ENCODE peak calls at places on chromosomes 5 and 9, in nine cellular contexts. W is B cell; J is fibroblast of pulmonary artery; I is osteocyte; Y is CD8-positive, alpha-beta T cell; X is GM10248; E is GM20000; L is IMR-90; H is fibroblast of the aortic adventitia. D is an unnamed sample.

GRCh38 chr5:151770383-151771258 is 1.1 kb upstream of the G3BP1 start:
- DNase-seq in J (peak), I (no peak), X (peak), H (peak), E (peak), Y (peak), W (peak), L (peak), D (no peak)

GRCh38 chr5:172452398-172453205 is 1.7 kb downstream of the SH3PXD2B start:
- DNase-seq in Y (no peak), X (no peak), L (peak), W (no peak), I (no peak), E (no peak), H (peak), J (peak), D (no peak)

GRCh38 chr9:136852664-136853595 is 784 bp downstream of the MAMDC4 start:
- DNase-seq in L (no peak), H (no peak), E (no peak), I (no peak), J (no peak), W (no peak), Y (no peak), X (no peak), D (no peak)

GRCh38 chr5:160180931-160181330 is 48.4 kb upstream of the FABP6 start:
- DNase-seq in Y (no peak), X (no peak), H (no peak), E (no peak), I (no peak), J (no peak), W (no peak), L (no peak), D (no peak)

GRCh38 chr9:137487454-137488329 is 28.6 kb upstream of the NSMF start:
- DNase-seq in L (no peak), Y (no peak), H (no peak), J (peak), E (no peak), I (no peak), W (peak), X (no peak), D (no peak)

GRCh38 chr5:34802834-34803563 is 36.0 kb upstream of the TTC23L start:
- DNase-seq in W (no peak), X (no peak), J (no peak), L (no peak), E (no peak), Y (no peak), I (no peak), H (no peak), D (no peak)

GRCh38 chr9:96087669-96088299 is 212.3 kb downstream of the ERCC6L2 start:
- DNase-seq in H (no peak), W (no peak), J (no peak), Y (no peak), I (no peak), X (no peak), L (no peak), E (no peak), D (no peak)

GRCh38 chr9:8703904-8704303 is 904.3 kb upstream of the DMAC1 start:
- DNase-seq in X (no peak), L (no peak), I (no peak), W (no peak), H (no peak), Y (no peak), J (no peak), E (no peak), D (no peak)

GRCh38 chr5:56670916-56671315 is 144.4 kb upstream of the MAP3K1 start:
- DNase-seq in E (no peak), X (no peak), J (no peak), L (peak), H (no peak), I (no peak), W (no peak), Y (no peak), D (no peak)

GRCh38 chr9:96616817-96617438 is 2.7 kb downstream of the CDC14B start:
- DNase-seq in X (no peak), I (no peak), L (no peak), Y (no peak), H (no peak), J (no peak), E (no peak), W (no peak), D (no peak)

GRCh38 chr5:95759634-95760033 is 28.5 kb downstream of the RHOBTB3 start:
- DNase-seq in H (peak), L (peak), W (no peak), Y (no peak), I (no peak), E (no peak), J (peak), X (no peak), D (no peak)

GRCh38 chr5:151082274-151082902 is 1.6 kb upstream of the TNIP1 start:
- DNase-seq in H (no peak), W (no peak), L (peak), I (no peak), X (no peak), Y (no peak), E (no peak), J (no peak), D (no peak)

DNA sequence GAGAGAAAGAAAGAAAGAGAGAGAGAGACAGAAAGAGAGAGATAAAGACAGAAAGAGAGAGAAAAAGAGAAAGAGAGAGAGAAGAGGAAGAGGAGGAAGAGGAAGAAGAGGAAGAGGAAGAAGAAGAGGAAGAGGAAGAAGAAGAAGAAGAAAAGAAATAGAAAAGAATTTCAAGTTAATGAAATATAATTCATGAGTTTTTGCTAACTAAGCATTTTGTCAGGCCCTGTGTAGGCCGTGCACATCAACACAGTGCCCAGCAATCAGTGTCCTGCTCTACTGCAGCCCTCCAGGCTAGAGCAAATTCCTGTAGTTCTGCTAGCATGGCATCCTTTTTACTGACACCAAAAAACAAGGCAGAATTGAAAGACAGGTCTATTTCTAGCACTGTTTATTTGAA is 62.1 kb downstream of the PLPP1 start:
- DNase-seq in W (no peak), H (no peak), X (no peak), E (no peak), Y (no peak), I (no peak), J (no peak), L (no peak), D (no peak)
- TF ChIP-seq CTCF in W (no peak), H (no peak), X (no peak), E (no peak), Y (no peak), I (no peak), J (no peak), L (no peak), D (no peak)

GRCh38 chr9:75183293-75183692 is 95.0 kb downstream of the OSTF1 start:
- DNase-seq in E (no peak), J (no peak), L (no peak), X (no peak), W (no peak), H (no peak), Y (no peak), I (no peak), D (no peak)

GRCh38 chr9:75186767-75187380 is 98.6 kb downstream of the OSTF1 start:
- DNase-seq in I (no peak), W (no peak), E (peak), Y (no peak), J (peak), X (peak), H (peak), L (peak), D (no peak)

GRCh38 chr9:75184471-75184870 is 96.2 kb downstream of the OSTF1 start:
- DNase-seq in I (no peak), L (no peak), X (no peak), J (no peak), Y (no peak), H (no peak), E (no peak), W (no peak), D (no peak)

GRCh38 chr9:75188756-75189155 is 100.4 kb downstream of the OSTF1 start:
- DNase-seq in W (no peak), E (no peak), Y (no peak), L (no peak), X (no peak), J (no peak), H (no peak), I (no peak), D (no peak)

DNA sequence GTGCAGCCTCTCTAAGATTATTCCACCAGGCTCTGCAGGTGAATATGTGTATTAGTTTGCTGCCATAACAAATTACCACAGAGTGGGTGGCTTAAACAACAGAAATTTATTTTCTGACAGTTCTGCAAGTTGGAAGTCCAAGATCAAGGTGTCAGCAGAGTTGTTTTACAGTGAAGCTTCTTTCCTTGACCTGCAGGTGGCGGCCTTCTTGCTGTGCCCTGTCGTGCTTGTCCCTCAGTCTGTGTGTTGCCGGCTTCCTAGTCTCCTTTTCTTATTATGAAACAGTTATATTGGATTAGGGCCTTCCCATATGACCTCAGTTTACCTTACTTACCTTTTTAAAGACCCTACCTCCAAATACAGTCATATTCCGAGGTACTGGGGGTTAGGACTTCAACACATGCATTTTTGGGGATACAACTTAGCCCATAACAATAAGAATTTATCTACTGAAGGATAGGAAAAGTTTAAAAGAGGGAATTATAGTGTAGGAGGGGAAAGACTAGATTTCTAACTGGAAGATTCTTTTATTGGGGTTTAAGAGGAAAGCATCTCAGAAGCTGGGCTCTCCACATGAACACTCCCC is 97.4 kb downstream of the OSTF1 start:
- DNase-seq in E (peak), J (peak), X (peak), H (peak), W (peak), Y (peak), L (no peak), I (no peak), D (peak)
- TF ChIP-seq CTCF in E (peak), J (peak), X (peak), H (peak), W (peak), Y (peak), L (peak), I (peak), D (peak)

DNA sequence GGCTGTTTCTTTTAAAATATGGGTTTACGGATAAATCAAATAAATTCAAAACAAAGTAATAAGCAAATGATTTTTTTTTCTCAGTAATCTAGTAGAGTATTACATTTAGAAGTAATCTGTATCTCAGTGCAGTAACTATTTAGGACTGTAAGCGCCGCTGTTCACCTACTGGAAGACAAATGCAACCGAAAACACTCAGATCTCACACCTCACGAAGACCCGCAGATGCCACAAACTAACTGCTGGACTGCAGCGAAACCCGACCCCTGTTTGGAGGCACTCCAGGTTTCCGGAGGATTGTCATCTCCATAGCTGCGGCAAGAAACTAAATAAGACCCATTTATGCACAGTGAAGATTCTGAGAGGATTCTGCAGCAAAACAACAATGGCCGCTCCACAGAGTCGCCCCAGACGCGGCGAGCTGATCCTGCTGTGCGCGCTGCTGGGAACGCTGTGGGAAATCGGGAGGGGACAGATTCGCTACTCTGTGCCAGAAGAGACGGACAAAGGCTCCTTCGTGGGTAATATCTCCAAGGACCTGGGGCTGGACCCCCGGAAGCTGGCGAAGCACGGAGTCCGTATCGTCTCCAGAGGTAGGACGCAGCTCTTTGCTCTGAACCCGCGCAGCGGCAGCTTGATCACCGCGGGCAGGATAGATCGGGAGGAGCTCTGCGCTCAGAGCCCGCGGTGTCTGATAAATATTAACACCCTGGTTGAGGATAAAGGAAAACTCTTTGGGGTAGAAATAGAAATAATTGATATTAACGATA is at the start of gene PCDHGA8:
- DNase-seq in L (peak), H (peak), X (no peak), Y (no peak), E (no peak), J (peak), W (no peak), I (no peak), D (no peak)
- TF ChIP-seq CTCF in L (peak), H (peak), X (no peak), Y (no peak), E (no peak), J (peak), W (no peak), I (no peak), D (no peak)

GRCh38 chr5:134524826-134525686 is at the start of gene JADE2:
- DNase-seq in Y (peak), J (peak), I (no peak), X (peak), L (peak), W (peak), H (peak), E (peak), D (peak)

GRCh38 chr5:134525687-134526482 is 415 bp downstream of the JADE2 start:
- DNase-seq in H (peak), E (peak), J (peak), X (peak), L (peak), Y (peak), W (peak), I (no peak), D (peak)

GRCh38 chr5:134523543-134524136 is 1.8 kb upstream of the JADE2 start:
- DNase-seq in L (no peak), E (no peak), H (no peak), I (no peak), J (no peak), X (no peak), W (no peak), Y (no peak), D (no peak)

GRCh38 chr5:134526483-134527155 is 1.1 kb downstream of the JADE2 start:
- DNase-seq in E (peak), X (peak), W (peak), H (no peak), Y (peak), I (peak), J (no peak), L (no peak), D (peak)

DNA sequence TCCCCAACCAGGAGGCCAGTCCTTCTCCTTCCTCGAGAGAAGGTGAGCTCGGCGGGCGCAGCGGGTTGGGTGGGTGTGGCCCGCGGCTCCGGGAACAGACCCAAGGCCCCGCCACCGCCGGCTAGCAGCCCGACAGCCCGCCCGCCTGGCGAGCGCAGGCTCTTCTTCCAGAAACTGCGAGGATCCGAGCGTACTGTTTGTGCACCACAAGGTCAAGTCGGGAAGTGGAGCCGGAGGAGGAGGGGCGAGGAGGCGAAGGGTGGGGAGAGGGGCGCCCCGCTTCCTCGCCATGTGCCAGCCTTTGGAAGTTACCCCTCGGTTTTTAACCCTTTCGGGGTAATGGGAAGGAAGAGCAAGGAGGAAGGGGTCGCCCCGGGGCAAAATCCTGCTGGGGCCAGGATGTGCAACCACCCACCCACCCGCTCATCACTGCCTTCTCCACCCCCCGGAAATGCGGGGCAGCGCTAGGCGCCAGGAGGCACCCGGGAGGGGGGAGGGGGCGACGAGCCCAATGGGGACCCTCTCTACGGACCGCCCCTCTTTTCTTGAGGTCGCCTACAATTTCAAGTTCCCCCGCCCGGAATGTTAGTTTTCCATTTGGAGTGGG is 1.1 kb upstream of the JADE2 start:
- DNase-seq in L (peak), W (peak), X (peak), J (peak), Y (peak), E (peak), H (peak), I (peak), D (peak)
- TF ChIP-seq CTCF in L (no peak), W (peak), X (no peak), J (no peak), Y (no peak), E (no peak), H (no peak), I (no peak), D (no peak)

DNA sequence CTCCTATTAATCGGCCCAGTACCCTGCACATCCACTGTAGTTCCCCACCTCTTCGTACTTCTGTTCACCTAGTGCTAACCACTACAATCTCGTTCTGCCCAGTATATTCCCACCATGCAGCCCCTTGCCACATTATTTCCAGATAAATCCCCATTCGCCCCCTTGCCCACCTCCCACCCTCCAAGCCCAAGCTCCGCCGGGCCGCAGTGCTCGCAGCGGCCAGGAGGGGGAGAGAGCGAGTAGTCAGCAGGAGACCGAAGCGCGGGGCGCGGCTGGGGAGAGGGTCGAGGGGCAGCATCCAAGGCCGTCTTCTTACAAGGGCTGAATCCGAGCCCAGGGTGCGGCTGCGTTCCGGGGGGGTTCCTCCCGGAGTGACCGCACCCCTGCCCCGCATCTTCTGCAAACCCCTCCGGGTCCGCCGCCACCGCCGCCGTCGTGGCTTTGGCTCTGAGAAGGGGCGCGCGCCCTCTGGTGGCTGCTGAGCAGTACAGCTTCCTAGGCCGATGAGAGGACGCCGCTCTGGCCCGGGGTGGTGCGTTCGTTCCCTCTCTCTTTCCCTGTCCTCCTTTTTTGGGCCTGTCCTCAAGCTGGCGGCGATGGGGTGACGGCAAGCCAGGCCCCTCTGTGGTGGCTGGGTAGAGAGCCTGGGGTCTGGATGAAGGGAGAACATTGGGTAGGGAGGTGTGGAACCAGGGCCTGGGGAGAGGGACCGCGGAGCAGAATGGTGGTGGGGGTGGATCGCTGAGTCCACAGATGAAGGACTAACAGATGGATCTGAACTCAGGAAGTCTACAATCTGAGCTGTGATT is 30.0 kb upstream of the PSD2 start:
- DNase-seq in J (peak), X (peak), E (peak), I (peak), Y (peak), W (peak), L (peak), H (peak), D (peak)
- TF ChIP-seq CTCF in J (peak), X (peak), E (peak), I (peak), Y (peak), W (peak), L (peak), H (peak), D (peak)

D was measured in natural killer cell.